ENCODE peak calls at places on chromosome 6, in six cellular contexts. L is iPS DF 6.9, O is NCI-H460, R is choroid plexus epithelial cell, N is WTC11, G is HuH-7.5. W is an unnamed sample.

GRCh38 chr6:83852528-83853177 is 507 bp upstream of the RIPPLY2 start:
- DNase-seq in O (no peak), G (no peak), R (no peak), L (no peak), N (no peak), W (no peak)

GRCh38 chr6:90217621-90218496 is 78.8 kb downstream of the BACH2 start:
- DNase-seq in N (no peak), L (no peak), O (peak), G (peak), R (no peak), W (no peak)

GRCh38 chr6:116323863-116324262 is 44.1 kb upstream of the TSPYL1 start:
- DNase-seq in L (peak), O (no peak), N (no peak), R (no peak), G (no peak), W (no peak)

GRCh38 chr6:158293122-158293521 is 19.1 kb upstream of the TULP4 start:
- DNase-seq in O (no peak), G (no peak), L (no peak), N (no peak), R (no peak), W (no peak)

GRCh38 chr6:30100154-30100553 is 12.7 kb downstream of the TRIM31 start:
- DNase-seq in N (no peak), L (no peak), G (no peak), O (no peak), R (no peak), W (no peak)

GRCh38 chr6:91088515-91088914 is 501.6 kb upstream of the MAP3K7 start:
- DNase-seq in G (no peak), L (no peak), R (no peak), N (no peak), O (no peak), W (no peak)

GRCh38 chr6:73062121-73062520 is 163.2 kb downstream of the KHDC1L start:
- DNase-seq in N (no peak), O (no peak), G (no peak), R (no peak), L (no peak), W (no peak)

GRCh38 chr6:26184492-26184891 is 97.3 kb downstream of the HFE start:
- DNase-seq in G (no peak), R (no peak), N (no peak), O (no peak), L (no peak), W (no peak)

GRCh38 chr6:111105578-111105977 is 18.3 kb downstream of the SLC16A10 start:
- DNase-seq in O (no peak), G (peak), N (no peak), L (no peak), R (peak), W (no peak)

GRCh38 chr6:107655245-107655644 is 165.3 kb downstream of the SOBP start:
- DNase-seq in L (no peak), R (peak), O (no peak), N (peak), G (no peak), W (no peak)

GRCh38 chr6:119842191-119842590 is 492.6 kb upstream of the MAN1A1 start:
- DNase-seq in R (no peak), G (no peak), N (no peak), O (no peak), L (no peak), W (no peak)

GRCh38 chr6:156662025-156662445 is 115.1 kb upstream of the ARID1B start:
- DNase-seq in R (no peak), N (peak), O (peak), L (peak), G (peak), W (peak)

GRCh38 chr6:47111685-47112084 is 69.6 kb upstream of the ADGRF1 start:
- DNase-seq in R (peak), O (no peak), N (no peak), G (no peak), L (no peak), W (no peak)